ENCODE peak calls at places on chromosomes 6 and 20, in four cellular contexts. One of them, this sample, is unnamed.

GRCh38 chr20:1671891-1672669 is 14.5 kb upstream of the SIRPG start:
- DNase-seq in head of caudate nucleus: peak
- DNase-seq in aorta: no peak
- DNase-seq in GM04504: no peak
- DNase-seq in this sample: no peak

GRCh38 chr20:50346372-50347347 is 156.0 kb downstream of the CEBPB start:
- DNase-seq in head of caudate nucleus: peak
- DNase-seq in aorta: peak
- DNase-seq in GM04504: peak
- DNase-seq in this sample: peak

GRCh38 chr6:157953580-157954091 is 28.0 kb upstream of the SYNJ2 start:
- DNase-seq in head of caudate nucleus: peak
- DNase-seq in aorta: no peak
- DNase-seq in GM04504: no peak
- DNase-seq in this sample: no peak

GRCh38 chr6:133951881-133952814 is 876 bp upstream of the TBPL1 start:
- DNase-seq in head of caudate nucleus: peak
- DNase-seq in aorta: peak
- DNase-seq in GM04504: peak
- DNase-seq in this sample: peak

GRCh38 chr6:37674161-37674560 is 23.5 kb downstream of the MDGA1 start:
- DNase-seq in head of caudate nucleus: peak
- DNase-seq in aorta: no peak
- DNase-seq in GM04504: no peak
- DNase-seq in this sample: no peak

GRCh38 chr20:48621256-48622078 is 206.3 kb downstream of the PREX1 start:
- DNase-seq in head of caudate nucleus: no peak
- DNase-seq in aorta: peak
- DNase-seq in GM04504: peak
- DNase-seq in this sample: no peak

GRCh38 chr20:1418335-1418734 is 25.5 kb upstream of the FKBP1A start:
- DNase-seq in head of caudate nucleus: no peak
- DNase-seq in aorta: no peak
- DNase-seq in GM04504: no peak
- DNase-seq in this sample: no peak

GRCh38 chr20:62624325-62624690 is 18.0 kb upstream of the SLCO4A1 start:
- DNase-seq in head of caudate nucleus: no peak
- DNase-seq in aorta: no peak
- DNase-seq in GM04504: no peak
- DNase-seq in this sample: no peak

GRCh38 chr6:30879684-30880427 is 4.5 kb upstream of the DDR1 start:
- DNase-seq in head of caudate nucleus: no peak
- DNase-seq in aorta: no peak
- DNase-seq in GM04504: no peak
- DNase-seq in this sample: no peak

GRCh38 chr20:31661625-31662371 is 24.1 kb downstream of the COX4I2 start:
- DNase-seq in head of caudate nucleus: peak
- DNase-seq in aorta: peak
- DNase-seq in GM04504: peak
- DNase-seq in this sample: peak

GRCh38 chr20:54062812-54063280 is 7.5 kb downstream of the BCAS1 start:
- DNase-seq in head of caudate nucleus: peak
- DNase-seq in aorta: no peak
- DNase-seq in GM04504: no peak
- DNase-seq in this sample: no peak

GRCh38 chr20:4713401-4713800 is 8.3 kb upstream of the PRND start:
- DNase-seq in head of caudate nucleus: no peak
- DNase-seq in aorta: no peak
- DNase-seq in GM04504: no peak
- DNase-seq in this sample: no peak

GRCh38 chr20:15851576-15852075 is 721.6 kb downstream of the KIF16B start:
- DNase-seq in head of caudate nucleus: no peak
- DNase-seq in aorta: no peak
- DNase-seq in GM04504: no peak
- DNase-seq in this sample: no peak

GRCh38 chr20:36591854-36592641 is 13.5 kb upstream of the RAB5IF start:
- DNase-seq in head of caudate nucleus: peak
- DNase-seq in aorta: no peak
- DNase-seq in GM04504: no peak
- DNase-seq in this sample: no peak

GRCh38 chr6:119273799-119274595 is 75.6 kb downstream of the MAN1A1 start:
- DNase-seq in head of caudate nucleus: no peak
- DNase-seq in aorta: no peak
- DNase-seq in GM04504: peak
- DNase-seq in this sample: no peak

GRCh38 chr6:96621983-96622382 is 59.1 kb downstream of the FHL5 start:
- DNase-seq in head of caudate nucleus: no peak
- DNase-seq in aorta: no peak
- DNase-seq in GM04504: no peak
- DNase-seq in this sample: no peak

GRCh38 chr6:156250593-156250992 is 526.6 kb upstream of the ARID1B start:
- DNase-seq in head of caudate nucleus: no peak
- DNase-seq in aorta: no peak
- DNase-seq in GM04504: no peak
- DNase-seq in this sample: no peak

GRCh38 chr20:1907586-1907985 is 12.4 kb downstream of the SIRPA start:
- DNase-seq in head of caudate nucleus: no peak
- DNase-seq in aorta: no peak
- DNase-seq in GM04504: no peak
- DNase-seq in this sample: no peak

GRCh38 chr6:149508485-149508884 is 23.7 kb upstream of the ZC3H12D start:
- DNase-seq in head of caudate nucleus: no peak
- DNase-seq in aorta: no peak
- DNase-seq in GM04504: no peak
- DNase-seq in this sample: no peak

GRCh38 chr20:2042400-2042799 is 48.5 kb upstream of the PDYN start:
- DNase-seq in head of caudate nucleus: peak
- DNase-seq in aorta: no peak
- DNase-seq in GM04504: peak
- DNase-seq in this sample: no peak

This sample was measured in suprapubic skin.